ENCODE peak calls at places on chromosomes 6 and 20, in eight cellular contexts. E is psoas muscle; G is keratinocyte; A is effector memory CD4-positive, alpha-beta T cell; R is heart right ventricle; N is aorta; V is heart left ventricle; H is thoracic aorta. J is an unnamed sample.

GRCh38 chr6:121999458-122000065 is 399.9 kb upstream of the HSF2 start:
- DNase-seq in E (no peak), R (no peak), N (no peak), G (no peak), V (no peak), H (no peak), A (no peak), J (no peak)

GRCh38 chr20:57411406-57412283 is 20.4 kb downstream of the RBM38 start:
- DNase-seq in E (peak; percentile 54), G (no peak), N (no peak), V (no peak), H (no peak), R (no peak), A (no peak), J (no peak)

GRCh38 chr6:130019796-130020105 is 1.4 kb downstream of the L3MBTL3 start:
- DNase-seq in A (no peak), V (no peak), R (no peak), H (no peak), N (no peak), G (no peak), E (no peak), J (no peak)

GRCh38 chr6:118146584-118146983 is 239.5 kb downstream of the SLC35F1 start:
- DNase-seq in N (no peak), V (no peak), H (no peak), E (no peak), G (no peak), A (no peak), R (no peak), J (no peak)

GRCh38 chr6:144423167-144423566 is 138.0 kb downstream of the UTRN start:
- DNase-seq in G (no peak), N (no peak), H (no peak), A (no peak), R (no peak), V (no peak), E (no peak), J (no peak)

GRCh38 chr6:45841062-45841461 is 174.6 kb downstream of the CLIC5 start:
- DNase-seq in H (no peak), E (no peak), N (no peak), G (no peak), A (no peak), V (no peak), R (no peak), J (no peak)

GRCh38 chr6:135144678-135145508 is 36.2 kb upstream of the MYB start:
- DNase-seq in G (no peak), H (no peak), V (no peak), N (no peak), R (no peak), A (no peak), E (no peak), J (no peak)

GRCh38 chr20:1958426-1958825 is 35.4 kb downstream of the PDYN start:
- DNase-seq in A (no peak), N (no peak), V (no peak), H (no peak), E (no peak), G (no peak), R (no peak), J (no peak)

GRCh38 chr6:135251416-135251815 is 70.3 kb downstream of the MYB start:
- DNase-seq in E (no peak), R (no peak), G (no peak), H (no peak), A (no peak), V (no peak), N (no peak), J (no peak)

GRCh38 chr6:97726378-97726777 is 443.4 kb upstream of the MMS22L start:
- DNase-seq in G (no peak), H (no peak), E (no peak), V (no peak), N (no peak), A (no peak), R (no peak), J (no peak)

GRCh38 chr6:147149092-147149491 is 55.1 kb upstream of the STXBP5 start:
- DNase-seq in A (no peak), N (no peak), E (no peak), H (no peak), G (no peak), V (no peak), R (no peak), J (no peak)

GRCh38 chr6:157187182-157188093 is 135.9 kb downstream of the TMEM242 start:
- DNase-seq in E (no peak), A (no peak), G (no peak), N (no peak), R (peak; percentile 34), V (no peak), H (no peak), J (no peak)

GRCh38 chr20:50111120-50111828 is 1.7 kb downstream of the UBE2V1 start:
- DNase-seq in H (no peak), V (no peak), A (no peak), G (no peak), E (no peak), R (no peak), N (no peak), J (no peak)

GRCh38 chr6:116663308-116663707 is 5.3 kb downstream of the ZUP1 start:
- DNase-seq in R (no peak), N (no peak), V (no peak), G (no peak), A (no peak), H (no peak), E (no peak), J (no peak)

GRCh38 chr6:139452176-139452876 is 77.9 kb upstream of the CITED2 start:
- DNase-seq in E (no peak), R (no peak), N (no peak), H (no peak), A (no peak), G (peak; percentile 63), V (no peak), J (no peak)

GRCh38 chr6:37809144-37809543 is 10.4 kb upstream of the ZFAND3 start:
- DNase-seq in E (peak; percentile 64), V (no peak), G (no peak), A (no peak), R (peak; percentile 38), N (no peak), H (no peak), J (no peak)

GRCh38 chr20:48483667-48484066 is 344.1 kb downstream of the PREX1 start:
- DNase-seq in N (no peak), E (no peak), V (no peak), G (no peak), H (no peak), R (no peak), A (no peak), J (no peak)

GRCh38 chr20:48480391-48480790 is 347.4 kb downstream of the PREX1 start:
- DNase-seq in R (no peak), A (no peak), G (no peak), V (no peak), E (no peak), N (no peak), H (no peak), J (no peak)

GRCh38 chr20:48486065-48486464 is 341.7 kb downstream of the PREX1 start:
- DNase-seq in A (no peak), H (no peak), N (peak; percentile 6), V (no peak), R (no peak), G (no peak), E (no peak), J (no peak)

GRCh38 chr20:48478806-48479550 is 348.8 kb downstream of the PREX1 start:
- DNase-seq in E (no peak), N (no peak), A (no peak), R (no peak), H (no peak), V (no peak), G (no peak), J (no peak)

GRCh38 chr20:48482790-48483189 is 345.0 kb downstream of the PREX1 start:
- DNase-seq in N (no peak), H (no peak), E (no peak), R (no peak), A (no peak), V (no peak), G (no peak), J (no peak)
- H3K36me3 ChIP-seq in N (no peaks in the 10 kb centered on the region), H (no peaks in the 10 kb centered on the region), E (no peaks in the 10 kb centered on the region), R (no peaks in the 10 kb centered on the region), A (no peaks in the 10 kb centered on the region), V (no peaks in the 10 kb centered on the region), G (no peaks in the 10 kb centered on the region), J (no peaks in the 10 kb centered on the region)

DNA sequence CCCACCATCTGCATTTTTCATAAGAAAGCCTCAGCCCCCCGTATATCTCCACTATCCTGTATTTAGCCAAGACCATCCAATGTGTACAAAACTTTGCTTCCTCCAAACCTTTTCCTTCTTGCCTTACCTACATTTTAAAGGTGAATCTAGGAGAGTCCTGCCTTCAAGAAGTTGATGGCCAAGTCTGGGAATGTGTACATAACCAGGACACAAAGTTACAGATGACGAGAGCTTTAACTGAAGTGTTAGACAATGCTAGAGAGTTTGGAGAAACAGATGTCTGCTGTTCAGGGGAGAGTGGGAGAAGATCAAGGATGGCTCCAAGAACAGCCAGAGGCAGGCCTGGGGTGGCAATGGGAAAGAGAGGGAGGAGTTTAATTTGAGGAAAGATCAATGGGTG is 2.3 kb upstream of the UQCC2 start:
- DNase-seq in A (no peak), E (no peak), R (no peak), G (no peak), V (no peak), N (no peak), H (no peak), J (no peak)
- H3K27ac ChIP-seq in A (no peak overlapping the region), E (no peak overlapping the region), R (no peak overlapping the region), G (no peak overlapping the region), V (no peak overlapping the region), N (no peak overlapping the region), H (no peak overlapping the region), J (no peak overlapping the region)

DNA sequence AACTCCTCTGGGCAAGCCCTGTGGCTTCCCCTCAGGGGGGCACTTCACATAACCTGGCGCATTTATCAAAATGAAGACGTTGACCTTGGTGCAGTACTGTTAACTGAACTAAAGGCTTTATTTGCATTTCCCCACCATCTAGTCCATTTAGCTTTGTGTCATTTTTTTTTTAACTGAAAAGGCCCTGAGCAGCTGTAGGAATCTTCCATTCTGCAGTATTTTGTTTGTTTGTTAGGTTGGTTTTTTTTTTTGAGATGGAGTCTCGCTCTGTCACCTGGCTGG is 10.7 kb downstream of the TMEM181 start:
- DNase-seq in G (no peak), R (no peak), E (no peak), N (no peak), A (no peak), H (no peak), V (no peak), J (no peak)
- H3K4me1 ChIP-seq in G (peaks cover 29% of the 10 kb centered on the region), R (no peaks in the 10 kb centered on the region), E (no peaks in the 10 kb centered on the region), N (no peaks in the 10 kb centered on the region), A (peaks cover 32% of the 10 kb centered on the region), H (no peaks in the 10 kb centered on the region), V (no peaks in the 10 kb centered on the region), J (peaks cover 43% of the 10 kb centered on the region)

GRCh38 chr6:125356888-125357287 is 55.1 kb upstream of the HDDC2 start:
- DNase-seq in V (no peak), E (no peak), G (no peak), H (no peak), R (no peak), N (no peak), A (no peak), J (no peak)
- H3K36me3 ChIP-seq in V (no peaks in the 10 kb centered on the region), E (no peaks in the 10 kb centered on the region), G (no peaks in the 10 kb centered on the region), H (no peaks in the 10 kb centered on the region), R (no peaks in the 10 kb centered on the region), N (no peaks in the 10 kb centered on the region), A (no peaks in the 10 kb centered on the region), J (no peaks in the 10 kb centered on the region)

GRCh38 chr6:105567140-105567539 is 164.3 kb upstream of the PREP start:
- DNase-seq in N (no peak), G (no peak), V (no peak), A (no peak), E (no peak), H (no peak), R (no peak), J (no peak)
- H3K27ac ChIP-seq in N (no peak overlapping the region), G (no peak overlapping the region), V (no peak overlapping the region), A (no peak overlapping the region), E (no peak overlapping the region), H (no peak overlapping the region), R (no peak overlapping the region), J (no peak overlapping the region)

J was measured in CD8-positive, alpha-beta T cell.